ENCODE peak calls at places on chromosomes 12 and 14, in nine cellular contexts. X, I, G, Q, N, K, B, V and E are unnamed samples.

GRCh38 chr14:58950555-58950954 is 237.9 kb upstream of the DAAM1 start:
- DNase-seq in K (no peak), Q (no peak), I (no peak), N (no peak), V (no peak), G (no peak), B (no peak), X (no peak), E (no peak)

GRCh38 chr12:89863332-89863938 is 154.8 kb upstream of the ATP2B1 start:
- DNase-seq in N (no peak), G (no peak), K (no peak), Q (no peak), B (no peak), X (no peak), I (peak; percentile 89), V (no peak), E (no peak)

GRCh38 chr14:50871914-50872732 is at the start of gene ABHD12B:
- DNase-seq in I (no peak), V (no peak), B (no peak), K (peak; percentile 51), Q (no peak), G (no peak), N (no peak), X (no peak), E (no peak)

GRCh38 chr14:52020866-52021717 is 31.7 kb downstream of the RTRAF start:
- DNase-seq in G (no peak), V (no peak), K (no peak), Q (no peak), X (no peak), I (no peak), N (no peak), B (no peak), E (peak; percentile 14)

GRCh38 chr14:100778078-100778927 is 47.6 kb upstream of the MEG3 start:
- DNase-seq in N (no peak), V (no peak), B (no peak), Q (no peak), G (peak; percentile 8), I (peak; percentile 5), K (no peak), X (no peak), E (no peak)

GRCh38 chr14:61864329-61864898 is 102.2 kb downstream of the SNAPC1 start:
- DNase-seq in I (no peak), X (no peak), V (no peak), K (no peak), G (no peak), N (no peak), B (no peak), Q (no peak), E (no peak)

GRCh38 chr12:3604750-3605638 is 114.0 kb downstream of the PRMT8 start:
- DNase-seq in I (no peak), N (peak; percentile 61), V (no peak), B (peak; percentile 75), G (peak; percentile 61), X (peak; percentile 83), Q (no peak), K (peak; percentile 63), E (peak; percentile 8)

GRCh38 chr12:127245009-127245408 is 1022.0 kb upstream of the TMEM132C start:
- DNase-seq in B (no peak), Q (no peak), N (no peak), X (no peak), I (no peak), V (no peak), K (no peak), G (peak; percentile 28), E (no peak)

GRCh38 chr12:47733142-47733541 is 7.9 kb upstream of the ENDOU start:
- DNase-seq in Q (no peak), B (no peak), K (no peak), V (no peak), N (no peak), X (no peak), I (no peak), G (no peak), E (no peak)

GRCh38 chr14:58722433-58722832 is 84.7 kb downstream of the DACT1 start:
- DNase-seq in I (no peak), Q (no peak), G (no peak), K (no peak), B (no peak), N (no peak), X (no peak), V (no peak), E (no peak)

GRCh38 chr12:121637231-121637914 is 11.0 kb downstream of the ORAI1 start:
- DNase-seq in V (peak; percentile 76), N (no peak), I (peak; percentile 68), B (no peak), Q (no peak), K (peak; percentile 59), X (peak; percentile 33), G (peak; percentile 40), E (peak; percentile 35)

GRCh38 chr12:32896438-32897275 is at the start of gene PKP2:
- DNase-seq in Q (no peak), I (no peak), G (peak; percentile 91), N (peak; percentile 98), K (peak; percentile 95), V (peak; percentile 80), B (peak; percentile 58), X (peak; percentile 63), E (peak; percentile 95)

GRCh38 chr12:56721721-56722120 is 3.4 kb downstream of the NACA start:
- DNase-seq in V (no peak), K (no peak), B (no peak), G (no peak), N (no peak), X (no peak), I (no peak), Q (no peak), E (no peak)

GRCh38 chr12:56718636-56719035 is 6.5 kb downstream of the NACA start:
- DNase-seq in N (no peak), X (no peak), B (no peak), V (no peak), I (no peak), G (no peak), K (no peak), Q (no peak), E (no peak)

GRCh38 chr12:56722832-56723231 is 2.3 kb downstream of the NACA start:
- DNase-seq in I (no peak), N (no peak), B (no peak), V (no peak), X (no peak), Q (no peak), G (no peak), K (no peak), E (peak; percentile 59)

GRCh38 chr12:56719056-56719455 is 6.0 kb downstream of the NACA start:
- DNase-seq in V (no peak), G (no peak), N (no peak), X (no peak), I (no peak), B (no peak), Q (no peak), K (no peak), E (no peak)

GRCh38 chr12:56720696-56721615 is 4.1 kb downstream of the NACA start:
- DNase-seq in I (no peak), Q (no peak), B (no peak), G (no peak), V (no peak), N (no peak), K (no peak), X (no peak), E (no peak)
- H3K4me3 ChIP-seq in I (no peak overlapping the region), Q (no peak overlapping the region), B (peak overlapping the region; percentile 82), G (peak overlapping the region; percentile 20), V (peak overlapping the region; percentile 87), N (no peak overlapping the region), K (no peak overlapping the region), X (peak overlapping the region; percentile 74), E (no peak overlapping the region)

GRCh38 chr14:102545461-102546265 is 36.1 kb upstream of the ANKRD9 start:
- DNase-seq in X (no peak), Q (no peak), K (peak; percentile 56), V (no peak), G (no peak), I (no peak), N (no peak), B (no peak), E (peak; percentile 78)
- H3K4me3 ChIP-seq in X (no peak overlapping the region), Q (no peak overlapping the region), K (no peak overlapping the region), V (no peak overlapping the region), G (no peak overlapping the region), I (no peak overlapping the region), N (no peak overlapping the region), B (no peak overlapping the region), E (no peak overlapping the region)

DNA sequence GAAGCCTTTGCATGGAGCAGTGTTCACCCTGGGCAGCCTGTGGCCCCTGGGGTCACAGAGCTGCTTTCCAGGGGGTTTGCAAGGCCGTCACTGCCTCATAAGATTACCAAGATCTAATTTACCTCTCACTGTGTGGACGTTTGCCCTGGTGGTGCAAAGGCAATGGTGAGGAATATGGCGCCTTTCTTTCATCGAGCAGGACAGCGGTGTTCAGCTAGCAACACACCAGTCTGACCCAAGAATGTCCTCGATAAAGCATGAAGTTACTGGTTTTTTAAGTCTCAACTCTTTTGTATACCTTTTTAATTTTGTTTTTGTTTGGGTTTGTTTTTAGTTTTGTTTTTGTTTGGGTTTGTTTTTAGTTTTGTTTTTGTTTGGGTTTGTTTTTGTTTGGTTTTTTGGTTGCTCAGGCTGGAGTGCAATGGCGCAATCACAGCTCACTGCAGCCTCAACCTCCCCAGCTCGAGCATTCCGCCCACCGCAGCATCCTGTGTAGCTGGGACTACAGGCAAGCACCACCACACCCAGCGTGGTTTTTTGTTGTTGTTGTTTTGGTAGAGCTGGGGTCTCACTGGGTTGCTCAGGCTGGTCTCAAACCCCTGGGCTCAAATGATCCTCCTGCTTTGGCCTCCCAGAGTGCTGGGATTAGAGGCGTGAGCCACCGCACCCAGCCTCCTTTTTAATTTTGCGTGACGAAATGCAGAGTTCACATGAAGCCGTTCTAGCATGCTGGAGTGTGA is 57.9 kb downstream of the PPP2R5C start:
- DNase-seq in G (no peak), X (no peak), V (no peak), Q (no peak), N (no peak), K (peak; percentile 53), B (no peak), I (no peak), E (peak; percentile 52)
- H3K4me3 ChIP-seq in G (no peak overlapping the region), X (no peak overlapping the region), V (no peak overlapping the region), Q (no peak overlapping the region), N (no peak overlapping the region), K (no peak overlapping the region), B (no peak overlapping the region), I (no peak overlapping the region), E (no peak overlapping the region)

GRCh38 chr14:105475269-105475915 is 771 bp downstream of the CRIP2 start:
- DNase-seq in N (peak; percentile 57), I (no peak), V (no peak), B (no peak), Q (no peak), G (no peak), X (peak; percentile 72), K (no peak), E (no peak)

GRCh38 chr14:105476937-105477658 is 2.5 kb downstream of the CRIP2 start:
- DNase-seq in K (no peak), I (no peak), G (no peak), N (no peak), B (peak; percentile 30), Q (no peak), X (peak; percentile 78), V (no peak), E (no peak)

GRCh38 chr14:105477659-105478623 is 3.3 kb downstream of the CRIP2 start:
- DNase-seq in K (peak; percentile 52), G (no peak), X (peak; percentile 68), I (no peak), N (no peak), Q (no peak), B (peak; percentile 22), V (no peak), E (no peak)

GRCh38 chr14:105474478-105475268 is at the start of gene CRIP2:
- DNase-seq in X (peak; percentile 81), Q (no peak), G (no peak), N (peak; percentile 47), B (peak; percentile 77), V (no peak), K (peak; percentile 54), I (no peak), E (no peak)

GRCh38 chr14:105475916-105476845 is 1.6 kb downstream of the CRIP2 start:
- DNase-seq in G (peak; percentile 73), B (peak; percentile 75), N (peak; percentile 29), Q (no peak), K (peak; percentile 48), X (peak; percentile 83), V (peak; percentile 72), I (no peak), E (no peak)
- H3K4me3 ChIP-seq in G (peak overlapping the region; percentile 82), B (peak overlapping the region; percentile 92), N (peak overlapping the region; percentile 74), Q (peak overlapping the region; percentile 73), K (no peak overlapping the region), X (peak overlapping the region; percentile 100), V (peak overlapping the region; percentile 77), I (no peak overlapping the region), E (no peak overlapping the region)